ENCODE peak calls at places on chromosome 17, in six cellular contexts. T, C, W, P, G and E are unnamed samples.

GRCh38 chr17:63444457-63444856 is 1.6 kb downstream of the CYB561 start:
- DNase-seq in T (no peak), C (no peak), W (no peak), P (no peak), G (no peak), E (no peak)

GRCh38 chr17:38579934-38580333 is 25.8 kb downstream of the SRCIN1 start:
- DNase-seq in T (no peak), C (no peak), W (no peak), P (peak), G (peak), E (no peak)

GRCh38 chr17:27597188-27597580 is 33.8 kb upstream of the LGALS9 start:
- DNase-seq in T (no peak), C (no peak), W (no peak), P (no peak), G (no peak), E (no peak)

GRCh38 chr17:12727076-12727750 is 61.5 kb downstream of the MYOCD start:
- DNase-seq in T (no peak), C (no peak), W (no peak), P (no peak), G (no peak), E (no peak)

GRCh38 chr17:48491527-48492273 is 39.1 kb downstream of the HOXB1 start:
- DNase-seq in T (no peak), C (no peak), W (no peak), P (no peak), G (no peak), E (no peak)

GRCh38 chr17:37888881-37889280 is 35.3 kb upstream of the TBC1D3K start:
- DNase-seq in T (no peak), C (no peak), W (no peak), P (no peak), G (no peak), E (no peak)

GRCh38 chr17:47427985-47428384 is 102.9 kb upstream of the NPEPPS start:
- DNase-seq in T (no peak), C (no peak), W (no peak), P (no peak), G (no peak), E (no peak)

GRCh38 chr17:40556884-40557414 is 8.3 kb downstream of the CCR7 start:
- DNase-seq in T (peak), C (no peak), W (no peak), P (no peak), G (no peak), E (no peak)

GRCh38 chr17:16212793-16213192 is 2.5 kb downstream of the NCOR1 start:
- DNase-seq in T (no peak), C (no peak), W (no peak), P (no peak), G (no peak), E (no peak)

GRCh38 chr17:67902531-67903231 is 77.4 kb downstream of the BPTF start:
- DNase-seq in T (no peak), C (peak), W (no peak), P (no peak), G (no peak), E (no peak)

GRCh38 chr17:77253611-77254051 is 112.9 kb downstream of the SEC14L1 start:
- DNase-seq in T (no peak), C (no peak), W (no peak), P (no peak), G (no peak), E (no peak)

GRCh38 chr17:2889256-2889655 is 93.0 kb downstream of the RAP1GAP2 start:
- DNase-seq in T (no peak), C (no peak), W (no peak), P (no peak), G (no peak), E (no peak)

GRCh38 chr17:17186051-17186450 is 20.1 kb downstream of the PLD6 start:
- DNase-seq in T (no peak), C (no peak), W (no peak), P (no peak), G (peak), E (no peak)

GRCh38 chr17:60601443-60602384 is 1.7 kb downstream of the PPM1D start:
- DNase-seq in T (peak), C (peak), W (peak), P (no peak), G (peak), E (no peak)

GRCh38 chr17:7445011-7445927 is at the start of gene CHRNB1:
- DNase-seq in T (peak), C (peak), W (peak), P (peak), G (peak), E (peak)

GRCh38 chr17:28745052-28745776 is 1.4 kb downstream of the TRAF4 start:
- DNase-seq in T (peak), C (peak), W (peak), P (peak), G (peak), E (no peak)

GRCh38 chr17:53033297-53033696 is 789.4 kb upstream of the KIF2B start:
- DNase-seq in T (no peak), C (no peak), W (no peak), P (no peak), G (no peak), E (no peak)

DNA sequence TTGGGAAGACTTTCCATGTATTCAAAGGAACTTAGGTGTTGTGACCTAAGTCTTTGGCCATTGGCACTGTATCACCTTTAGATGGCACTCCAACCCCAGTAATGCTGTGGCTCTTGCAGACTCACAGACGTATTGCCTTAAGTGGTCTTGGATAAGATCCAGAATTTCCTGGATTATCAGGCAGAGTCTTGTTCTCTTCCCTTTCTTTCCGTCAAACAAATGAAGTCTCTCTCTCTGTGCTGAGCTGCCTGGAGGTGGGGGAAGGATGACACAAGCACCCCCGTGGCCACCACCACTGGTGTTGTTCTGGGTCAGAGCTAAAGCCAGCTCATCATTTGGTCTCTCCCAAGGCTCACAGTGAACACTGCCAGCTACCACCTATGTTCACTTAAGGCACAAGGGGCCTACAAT is 789.9 kb upstream of the KIF2B start:
- DNase-seq in T (no peak), C (peak), W (no peak), P (no peak), G (peak), E (no peak)
- H3K27ac ChIP-seq in T (no peak), C (no peak), W (no peak), P (no peak), G (no peak), E (no peak)

GRCh38 chr17:721540-721937 is 6.9 kb upstream of the VPS53 start:
- DNase-seq in T (no peak), C (no peak), W (no peak), P (no peak), G (no peak), E (no peak)
- H3K27ac ChIP-seq in T (no peak), C (no peak), W (no peak), P (no peak), G (no peak), E (no peak)

GRCh38 chr17:50292465-50292864 is 18.2 kb downstream of the TMEM92 start:
- DNase-seq in T (no peak), C (no peak), W (no peak), P (no peak), G (no peak), E (no peak)

GRCh38 chr17:50288306-50288705 is 14.0 kb downstream of the TMEM92 start:
- DNase-seq in T (no peak), C (no peak), W (no peak), P (no peak), G (no peak), E (no peak)

GRCh38 chr17:50285941-50286340 is 11.7 kb downstream of the TMEM92 start:
- DNase-seq in T (no peak), C (no peak), W (no peak), P (no peak), G (no peak), E (no peak)

GRCh38 chr17:50290074-50290702 is 15.9 kb downstream of the TMEM92 start:
- DNase-seq in T (no peak), C (no peak), W (no peak), P (no peak), G (no peak), E (peak)

DNA sequence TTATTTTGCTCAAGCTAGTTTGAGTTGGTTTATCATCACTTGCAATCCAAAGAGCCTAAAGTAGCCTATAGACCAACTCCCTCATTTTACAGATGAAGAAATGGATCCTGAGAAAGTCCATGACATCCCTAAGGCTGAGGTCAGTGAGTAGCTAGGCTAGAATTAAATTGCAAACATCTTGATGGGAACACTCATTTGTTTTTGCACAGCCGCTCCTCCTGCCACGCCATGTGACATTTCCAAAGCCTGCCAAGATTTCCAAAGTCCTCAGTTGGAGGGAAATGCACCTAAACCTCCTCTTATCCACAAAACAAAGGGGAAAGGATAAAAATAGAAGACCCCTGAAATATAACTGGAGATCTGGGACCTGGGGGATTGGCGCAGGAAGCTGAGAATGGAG is 15.0 kb downstream of the TMEM92 start:
- DNase-seq in T (no peak), C (no peak), W (no peak), P (no peak), G (no peak), E (no peak)
- H3K27ac ChIP-seq in T (no peak), C (no peak), W (no peak), P (no peak), G (no peak), E (peak)

GRCh38 chr17:64707077-64707591 is 45.0 kb upstream of the SMURF2 start:
- DNase-seq in T (no peak), C (no peak), W (no peak), P (no peak), G (peak), E (peak)

GRCh38 chr17:64706224-64707076 is 44.3 kb upstream of the SMURF2 start:
- DNase-seq in T (no peak), C (no peak), W (no peak), P (no peak), G (no peak), E (no peak)

GRCh38 chr17:64709481-64709880 is 47.4 kb upstream of the SMURF2 start:
- DNase-seq in T (no peak), C (no peak), W (no peak), P (no peak), G (no peak), E (no peak)
- H3K27ac ChIP-seq in T (no peak), C (no peak), W (peak), P (peak), G (no peak), E (peak)

GRCh38 chr17:59300941-59301340 is 30.5 kb upstream of the YPEL2 start:
- DNase-seq in T (no peak), C (no peak), W (no peak), P (no peak), G (no peak), E (no peak)

GRCh38 chr17:59310263-59310920 is 21.1 kb upstream of the YPEL2 start:
- DNase-seq in T (no peak), C (no peak), W (no peak), P (no peak), G (no peak), E (no peak)

GRCh38 chr17:59299400-59300092 is 31.9 kb upstream of the YPEL2 start:
- DNase-seq in T (no peak), C (no peak), W (no peak), P (no peak), G (no peak), E (no peak)

DNA sequence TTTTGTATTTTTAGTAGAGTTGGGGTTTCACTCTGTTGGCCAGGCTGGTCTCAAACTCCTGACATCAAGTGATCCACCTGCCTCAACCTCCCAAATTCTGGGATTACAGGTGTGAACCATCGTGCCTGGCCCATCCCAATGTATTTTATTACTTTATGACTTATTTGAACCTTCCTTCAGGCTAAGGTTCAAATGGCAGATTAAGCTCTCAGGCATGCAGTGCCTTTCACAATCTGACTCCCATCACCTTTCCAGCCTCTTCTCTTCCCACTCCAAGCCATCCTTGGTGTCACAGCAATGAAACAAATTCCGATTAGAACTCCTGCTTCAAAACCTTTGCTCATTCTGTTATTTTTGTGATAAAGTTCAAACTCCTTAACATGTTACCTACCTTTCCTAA is 26.6 kb upstream of the YPEL2 start:
- DNase-seq in T (no peak), C (no peak), W (no peak), P (no peak), G (no peak), E (no peak)
- H3K27ac ChIP-seq in T (no peak), C (no peak), W (no peak), P (no peak), G (no peak), E (no peak)

GRCh38 chr17:1577657-1578428 is 15.3 kb upstream of the PITPNA start:
- DNase-seq in T (no peak), C (no peak), W (no peak), P (no peak), G (no peak), E (no peak)

GRCh38 chr17:1583569-1583968 is 21.0 kb upstream of the PITPNA start:
- DNase-seq in T (no peak), C (no peak), W (no peak), P (no peak), G (no peak), E (no peak)

GRCh38 chr17:1580979-1581676 is 18.5 kb upstream of the PITPNA start:
- DNase-seq in T (no peak), C (no peak), W (no peak), P (no peak), G (no peak), E (no peak)

GRCh38 chr17:1584167-1584566 is 21.6 kb upstream of the PITPNA start:
- DNase-seq in T (no peak), C (no peak), W (no peak), P (no peak), G (no peak), E (no peak)

DNA sequence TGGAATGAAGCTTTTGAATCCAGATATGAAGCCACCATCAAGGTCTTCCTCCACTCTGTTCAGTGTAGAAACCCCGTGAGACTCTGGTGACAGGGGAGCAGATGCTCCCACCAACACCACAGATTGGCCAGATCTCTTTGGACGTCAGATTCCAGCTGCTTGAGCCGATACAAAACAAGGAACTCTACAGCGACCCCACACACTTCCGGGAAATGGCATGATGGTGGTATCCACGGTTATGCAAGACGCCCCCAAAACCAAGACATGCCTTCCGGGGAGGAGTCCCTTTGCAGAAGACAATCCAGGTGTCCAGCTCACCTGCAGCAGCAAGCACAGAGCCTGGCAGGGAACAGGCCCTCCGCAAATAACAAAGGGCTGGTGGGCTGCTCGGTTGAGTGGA is 19.8 kb upstream of the PITPNA start:
- DNase-seq in T (no peak), C (no peak), W (no peak), P (no peak), G (no peak), E (no peak)
- H3K27ac ChIP-seq in T (no peak), C (no peak), W (no peak), P (no peak), G (no peak), E (no peak)

GRCh38 chr17:81385320-81386111 is 9.7 kb upstream of the BAHCC1 start:
- DNase-seq in T (no peak), C (no peak), W (no peak), P (peak), G (no peak), E (no peak)

GRCh38 chr17:81386646-81387234 is 8.5 kb upstream of the BAHCC1 start:
- DNase-seq in T (no peak), C (no peak), W (no peak), P (peak), G (peak), E (no peak)

GRCh38 chr17:81387235-81388060 is 7.8 kb upstream of the BAHCC1 start:
- DNase-seq in T (no peak), C (no peak), W (peak), P (peak), G (peak), E (no peak)

GRCh38 chr17:81384929-81385319 is 10.3 kb upstream of the BAHCC1 start:
- DNase-seq in T (no peak), C (no peak), W (no peak), P (no peak), G (no peak), E (no peak)

GRCh38 chr17:81386141-81386645 is 9.1 kb upstream of the BAHCC1 start:
- DNase-seq in T (no peak), C (no peak), W (no peak), P (no peak), G (no peak), E (no peak)
- H3K27ac ChIP-seq in T (no peak), C (no peak), W (no peak), P (peak), G (peak), E (peak)